ENCODE peak calls at places on chromosomes 11 and 22, in four cellular contexts. Q is PC-9, W is psoas muscle, G is tibial artery. Y is an unnamed sample.

GRCh38 chr22:45997077-45997774 is 20.3 kb upstream of the WNT7B start:
- DNase-seq in Q (peak), W (peak), G (peak), Y (peak)

GRCh38 chr11:69799582-69799981 is 19.6 kb downstream of the FGF3 start:
- DNase-seq in Q (peak), W (no peak), G (no peak), Y (no peak)

GRCh38 chr22:32660292-32660691 is 141.2 kb upstream of the TIMP3 start:
- DNase-seq in Q (peak), W (peak), G (peak), Y (peak)

GRCh38 chr11:66142370-66143263 is 72.5 kb downstream of the PACS1 start:
- DNase-seq in Q (peak), W (no peak), G (no peak), Y (no peak)

GRCh38 chr11:1837171-1838076 is 1.4 kb upstream of the TNNI2 start:
- DNase-seq in Q (peak), W (peak), G (no peak), Y (peak)

GRCh38 chr22:49976439-49977175 is 16.0 kb downstream of the PIM3 start:
- DNase-seq in Q (no peak), W (no peak), G (peak), Y (peak)

GRCh38 chr22:32204211-32204855 is 540 bp downstream of the RFPL2 start:
- DNase-seq in Q (no peak), W (no peak), G (no peak), Y (no peak)

GRCh38 chr11:3207530-3208189 is 11.0 kb downstream of the MRGPRG start:
- DNase-seq in Q (no peak), W (peak), G (no peak), Y (peak)

DNA sequence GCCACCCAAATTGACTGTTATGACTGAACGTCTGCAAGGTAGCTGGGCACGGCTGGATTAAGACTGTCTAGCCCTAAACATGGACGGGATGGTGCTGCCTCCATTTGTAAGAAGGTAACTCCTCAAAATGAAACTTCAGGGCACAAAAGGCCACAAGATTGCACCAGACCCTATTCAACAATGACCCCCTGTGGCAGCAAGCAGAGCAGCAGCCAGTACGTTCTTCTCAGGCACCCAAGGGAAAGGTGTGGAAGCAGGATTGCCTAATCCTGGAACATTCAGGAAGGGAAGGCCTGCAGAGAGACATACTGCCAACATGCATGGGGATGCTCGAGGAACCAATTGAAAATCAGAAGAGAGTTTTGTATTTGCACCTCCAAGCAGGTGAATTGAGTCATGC is 4.5 kb upstream of the TBX10 start:
- DNase-seq in Q (peak), W (no peak), G (no peak), Y (no peak)
- TF ChIP-seq CTCF in Q (peak), W (no peak), G (no peak), Y (no peak)

DNA sequence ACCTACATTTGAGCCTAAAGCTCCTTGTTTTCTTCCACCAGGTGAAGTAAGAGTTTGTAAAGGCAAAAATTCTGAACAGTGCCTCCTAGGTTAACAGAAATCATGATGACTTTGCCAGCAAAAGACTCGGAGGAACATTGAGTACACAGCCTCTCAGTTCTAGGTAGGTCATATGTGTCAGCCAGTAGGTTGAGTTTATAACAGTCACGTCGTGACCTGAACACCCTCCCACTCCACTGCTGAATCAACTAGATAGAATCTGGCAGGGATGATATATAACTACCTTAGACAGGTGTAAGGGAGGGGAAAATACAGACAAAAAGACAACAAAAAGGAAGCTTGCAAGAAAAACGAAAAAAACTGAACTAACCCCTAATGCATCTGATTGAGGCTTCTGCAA is 12.8 kb upstream of the ASPHD2 start:
- DNase-seq in Q (no peak), W (no peak), G (no peak), Y (no peak)
- TF ChIP-seq CTCF in Q (no peak), W (no peak), G (no peak), Y (no peak)

DNA sequence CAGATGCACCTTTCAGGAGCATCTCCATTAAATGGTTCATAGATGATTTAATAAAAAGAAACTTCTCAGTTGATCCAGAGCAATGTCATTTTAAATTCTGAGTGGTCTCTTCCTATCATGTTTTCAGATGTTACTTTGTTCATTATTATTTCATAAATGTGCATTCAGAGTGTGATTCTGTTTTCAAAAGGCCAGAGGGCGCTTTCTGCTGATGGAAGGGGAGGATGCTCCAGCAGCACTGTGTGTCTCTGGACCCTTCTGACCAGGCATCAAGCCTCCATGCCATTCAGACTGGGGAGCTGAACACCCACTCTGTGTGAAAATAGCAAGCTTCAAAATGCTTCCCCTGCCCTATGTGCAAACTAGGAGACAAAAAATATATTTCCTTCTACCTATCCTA is 23.9 kb upstream of the CRTAM start:
- DNase-seq in Q (no peak), W (no peak), G (no peak), Y (no peak)
- TF ChIP-seq CTCF in Q (peak), W (no peak), G (no peak), Y (no peak)

GRCh38 chr11:116840224-116840745 is 2.9 kb upstream of the APOA1 start:
- DNase-seq in Q (no peak), W (peak), G (no peak), Y (no peak)
- TF ChIP-seq CTCF in Q (no peak), W (no peak), G (no peak), Y (no peak)

DNA sequence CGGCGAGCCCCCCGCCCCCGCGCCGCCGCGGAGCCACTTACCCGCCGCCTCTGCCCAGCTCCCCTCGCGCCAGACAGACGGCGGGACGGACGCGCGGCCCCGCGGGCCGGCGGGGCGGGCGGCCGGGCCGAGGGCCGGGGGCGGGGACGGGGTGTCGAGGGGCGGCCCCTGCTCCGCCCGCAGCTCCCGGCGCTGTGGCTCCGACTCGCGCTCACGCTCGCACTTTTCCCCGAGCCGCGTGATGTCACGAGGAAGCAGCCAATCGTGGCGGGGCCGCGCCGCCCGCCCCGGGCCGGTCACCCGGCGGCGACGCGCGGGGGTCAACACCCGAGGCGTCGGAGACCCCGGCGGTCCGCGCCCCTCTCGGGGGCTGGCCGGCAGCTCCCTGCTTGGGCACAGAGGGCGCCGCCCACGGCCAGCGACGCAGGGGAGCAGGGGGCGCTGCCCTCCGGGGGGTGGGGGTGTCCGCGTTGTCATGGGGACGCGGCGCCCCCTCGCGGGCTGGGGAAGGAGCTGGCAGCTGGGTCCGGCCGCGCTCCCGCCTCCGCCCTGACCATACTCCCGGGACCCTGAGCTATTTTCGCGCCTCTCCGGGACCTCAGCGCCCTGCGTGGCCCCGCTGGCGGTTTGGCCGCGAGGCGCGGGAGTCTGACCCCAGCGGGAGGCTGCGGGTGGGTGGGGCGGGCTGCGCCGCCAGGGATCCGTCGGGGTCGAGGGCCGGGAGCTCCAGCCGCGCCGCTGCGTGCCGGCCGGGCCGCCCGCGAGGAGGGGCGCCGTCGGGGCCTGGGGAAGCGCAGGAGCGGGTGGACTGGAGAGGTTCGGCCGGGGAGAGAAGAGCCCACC is at the start of gene CHRM4:
- DNase-seq in Q (peak), W (no peak), G (peak), Y (no peak)
- TF ChIP-seq CTCF in Q (peak), W (no peak), G (no peak), Y (no peak)

DNA sequence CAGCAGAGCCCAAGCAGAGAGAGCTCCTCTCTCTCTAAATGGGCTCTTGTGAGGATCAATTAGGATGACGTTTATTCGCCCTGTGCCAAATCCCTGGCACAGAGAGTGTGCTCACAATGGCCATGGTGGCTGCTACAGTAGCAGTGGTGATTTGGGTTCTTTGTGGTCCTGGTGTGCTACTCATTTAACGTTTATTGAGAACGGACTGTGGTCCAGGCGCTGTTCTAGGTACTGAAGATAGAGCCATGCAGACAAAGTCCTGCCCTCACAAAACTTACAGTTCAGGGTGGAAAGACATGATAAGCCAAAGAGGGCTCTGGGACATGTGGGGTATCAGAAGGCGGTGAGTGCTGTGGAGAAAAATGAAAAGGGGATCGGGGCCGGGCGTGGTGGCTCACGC is 5.3 kb downstream of the OTUB1 start:
- DNase-seq in Q (no peak), W (no peak), G (no peak), Y (no peak)
- TF ChIP-seq CTCF in Q (no peak), W (no peak), G (no peak), Y (no peak)

DNA sequence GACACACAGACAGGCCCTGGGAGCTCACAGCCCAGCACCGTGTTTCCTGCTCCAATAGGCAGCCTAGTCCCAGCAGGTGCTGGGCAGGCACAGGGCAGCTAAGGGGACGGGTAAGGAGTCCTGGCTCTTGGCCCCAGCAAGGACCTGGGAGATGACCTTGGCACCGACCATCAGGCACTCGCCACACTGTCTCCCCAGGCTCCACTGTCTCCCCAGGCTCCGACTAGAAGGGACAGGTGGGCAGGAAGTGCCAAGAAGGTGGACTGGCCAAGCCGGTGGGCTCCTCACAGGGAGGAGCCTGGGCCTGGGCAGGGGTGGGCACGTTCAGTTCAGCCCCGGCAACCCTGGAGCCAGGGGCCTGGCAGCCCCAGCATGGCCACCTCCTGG is 193.9 kb downstream of the IGLL1 start:
- DNase-seq in Q (no peak), W (no peak), G (no peak), Y (no peak)
- TF ChIP-seq CTCF in Q (no peak), W (peak), G (no peak), Y (peak)

GRCh38 chr11:58289266-58289665 is 21.2 kb upstream of the OR10W1 start:
- DNase-seq in Q (no peak), W (no peak), G (no peak), Y (no peak)

GRCh38 chr11:58292017-58292416 is 24.0 kb upstream of the OR10W1 start:
- DNase-seq in Q (no peak), W (no peak), G (no peak), Y (no peak)

GRCh38 chr11:58285483-58286040 is 17.5 kb upstream of the OR10W1 start:
- DNase-seq in Q (peak), W (no peak), G (no peak), Y (no peak)

DNA sequence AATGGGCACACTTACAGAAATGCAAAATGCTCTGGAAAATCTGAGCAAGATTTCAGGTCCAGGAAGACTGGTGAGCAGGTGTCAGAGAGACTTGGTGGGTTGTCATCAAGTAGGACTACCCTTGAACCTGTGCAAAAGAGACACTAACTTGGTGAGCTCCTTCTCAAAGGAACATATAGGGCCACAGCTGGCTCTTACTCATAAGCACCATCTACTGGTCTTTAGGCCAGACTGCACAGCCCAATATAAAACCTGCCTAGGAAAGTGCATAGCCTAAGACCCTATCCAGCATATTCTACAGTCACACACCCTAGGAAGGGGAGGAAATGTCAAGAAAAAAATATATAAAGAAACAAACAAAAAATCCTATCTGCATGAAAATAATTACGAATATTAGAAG is 18.2 kb upstream of the OR10W1 start:
- DNase-seq in Q (no peak), W (no peak), G (no peak), Y (no peak)
- TF ChIP-seq CTCF in Q (peak), W (no peak), G (no peak), Y (no peak)

Y was measured in CD14-positive monocyte.